ENCODE peak calls at places on chromosomes 4 and X, in eight cellular contexts. M, T, K, O, Y, P, N and F are unnamed samples.

GRCh38 chrX:129968968-129969367 is 13.5 kb upstream of the BCORL1 start:
- DNase-seq in Y (no peak), O (no peak), P (no peak), K (no peak), N (no peak), T (no peak), M (no peak), F (no peak)

GRCh38 chr4:76896731-76897521 is 1.0 kb downstream of the SOWAHB start:
- DNase-seq in M (no peak), P (peak; percentile 40), T (peak; percentile 41), N (peak; percentile 65), Y (peak; percentile 19), K (no peak), O (peak; percentile 35), F (no peak)

GRCh38 chrX:71533514-71533849 is 578 bp downstream of the OGT start:
- DNase-seq in K (no peak), O (no peak), N (no peak), M (no peak), Y (no peak), T (no peak), P (no peak), F (peak; percentile 45)

GRCh38 chr4:180734753-180735432 is 1508.3 kb upstream of the TENM3 start:
- DNase-seq in N (no peak), T (no peak), P (no peak), K (no peak), O (no peak), M (no peak), Y (no peak), F (no peak)

GRCh38 chrX:134676440-134676839 is 18.2 kb upstream of the PLAC1 start:
- DNase-seq in M (no peak), T (no peak), O (no peak), Y (no peak), P (no peak), N (no peak), K (no peak), F (no peak)

GRCh38 chr4:83989835-83990234 is 453.9 kb downstream of the GPAT3 start:
- DNase-seq in O (no peak), P (no peak), Y (no peak), T (no peak), M (no peak), N (no peak), K (no peak), F (no peak)

GRCh38 chr4:136864580-136865185 is 667.6 kb downstream of the PCDH18 start:
- DNase-seq in N (no peak), T (no peak), Y (peak; percentile 82), P (peak; percentile 67), M (no peak), K (peak; percentile 2), O (no peak), F (peak; percentile 48)

GRCh38 chrX:39309721-39310152 is 508.5 kb downstream of the MID1IP1 start:
- DNase-seq in Y (no peak), N (no peak), M (no peak), O (peak; percentile 15), K (no peak), P (no peak), T (peak; percentile 39), F (no peak)

GRCh38 chr4:107115185-107115847 is 79.2 kb upstream of the DKK2 start:
- DNase-seq in K (no peak), O (no peak), P (no peak), M (no peak), T (no peak), Y (no peak), N (no peak), F (no peak)

GRCh38 chrX:78106651-78106986 is 2.6 kb downstream of the PGK1 start:
- DNase-seq in M (no peak), O (no peak), Y (no peak), P (no peak), N (no peak), K (no peak), T (no peak), F (no peak)

GRCh38 chrX:109347618-109348017 is 134.3 kb downstream of the GUCY2F start:
- DNase-seq in K (no peak), Y (no peak), T (no peak), P (no peak), M (no peak), N (no peak), O (no peak), F (no peak)

GRCh38 chrX:134171661-134172587 is 65.1 kb upstream of the CCDC160 start:
- DNase-seq in N (peak; percentile 33), P (no peak), Y (peak; percentile 1), O (no peak), T (peak; percentile 13), M (no peak), K (no peak), F (no peak)

GRCh38 chr4:11623726-11624037 is 195.0 kb upstream of the HS3ST1 start:
- DNase-seq in T (no peak), Y (peak; percentile 57), M (no peak), N (peak; percentile 14), O (no peak), K (peak; percentile 54), P (no peak), F (peak; percentile 54)

GRCh38 chr4:168877779-168878491 is 132.1 kb downstream of the CBR4 start:
- DNase-seq in M (no peak), T (peak; percentile 7), N (peak; percentile 61), P (peak; percentile 29), O (no peak), K (no peak), Y (peak; percentile 53), F (peak; percentile 49)

GRCh38 chr4:155025762-155026457 is 182.5 kb upstream of the NPY2R start:
- DNase-seq in Y (peak; percentile 24), P (peak; percentile 48), T (no peak), K (no peak), O (no peak), N (peak; percentile 81), M (no peak), F (no peak)

GRCh38 chrX:107894038-107894437 is 68.4 kb downstream of the MID2 start:
- DNase-seq in Y (peak; percentile 60), M (no peak), O (no peak), N (no peak), K (no peak), T (peak; percentile 29), P (peak; percentile 11), F (no peak)

GRCh38 chrX:72021975-72022374 is 109.7 kb downstream of the RTL5 start:
- DNase-seq in N (peak; percentile 47), P (no peak), O (no peak), Y (peak; percentile 11), M (no peak), T (no peak), K (no peak), F (peak; percentile 35)

GRCh38 chr4:118729287-118730286 is 44.4 kb downstream of the METTL14 start:
- DNase-seq in P (no peak), M (no peak), K (no peak), O (no peak), Y (no peak), N (no peak), T (no peak), F (no peak)

GRCh38 chr4:89247951-89248350 is 59.6 kb downstream of the GPRIN3 start:
- DNase-seq in N (no peak), K (no peak), M (no peak), T (no peak), Y (no peak), O (no peak), P (no peak), F (no peak)

GRCh38 chr4:98745372-98745771 is 87.0 kb upstream of the TSPAN5 start:
- DNase-seq in K (no peak), O (no peak), N (peak; percentile 18), M (no peak), P (no peak), Y (peak; percentile 23), T (no peak), F (no peak)

GRCh38 chrX:132467029-132467428 is 21.8 kb downstream of the MBNL3 start:
- DNase-seq in P (no peak), Y (no peak), K (no peak), M (no peak), O (no peak), T (no peak), N (no peak), F (no peak)

GRCh38 chrX:49876750-49877149 is 2.5 kb upstream of the USP27X start:
- DNase-seq in O (no peak), P (no peak), K (no peak), N (no peak), M (no peak), T (peak; percentile 27), Y (peak; percentile 37), F (no peak)

GRCh38 chrX:119573840-119574393 is 446 bp upstream of the UBE2A start:
- DNase-seq in M (no peak), P (no peak), N (no peak), T (no peak), K (no peak), Y (peak; percentile 52), O (no peak), F (peak; percentile 47)

GRCh38 chr4:169342906-169343560 is 72.3 kb upstream of the SH3RF1 start:
- DNase-seq in N (no peak), Y (no peak), T (no peak), K (no peak), P (no peak), O (no peak), M (no peak), F (no peak)

GRCh38 chrX:127888767-127889166 is 163.4 kb downstream of the ACTRT1 start:
- DNase-seq in P (no peak), O (no peak), Y (no peak), N (no peak), M (no peak), T (no peak), K (no peak), F (no peak)

GRCh38 chr4:63717384-63717783 is 691.9 kb downstream of the TECRL start:
- DNase-seq in K (peak; percentile 6), N (no peak), M (no peak), P (peak; percentile 3), T (no peak), O (no peak), Y (peak; percentile 28), F (no peak)

GRCh38 chr4:188266386-188266785 is 127.1 kb downstream of the TRIML1 start:
- DNase-seq in T (no peak), O (no peak), P (no peak), K (no peak), N (no peak), M (no peak), Y (no peak), F (no peak)

GRCh38 chrX:2871817-2872216 is 43.1 kb downstream of the GYG2 start:
- DNase-seq in K (no peak), P (no peak), Y (no peak), M (no peak), O (no peak), N (no peak), T (no peak), F (no peak)

GRCh38 chr4:31183256-31183655 is 463.1 kb downstream of the PCDH7 start:
- DNase-seq in T (no peak), O (no peak), Y (no peak), M (no peak), K (no peak), P (no peak), N (no peak), F (no peak)